ENCODE peak calls at places on chromosomes 13 and 19, in nine cellular contexts. D, G, K, M, Q, X, E, C and S are unnamed samples.

GRCh38 chr19:53904909-53905308 is 4.2 kb upstream of the CACNG7 start:
- DNase-seq in D (no peak), G (no peak), K (no peak), M (no peak), Q (no peak), X (no peak), E (no peak), C (no peak), S (no peak)

GRCh38 chr13:113532156-113532806 is 41.8 kb upstream of the DCUN1D2 start:
- DNase-seq in D (no peak), G (peak; percentile 38), K (no peak), M (no peak), Q (peak; percentile 39), X (no peak), E (peak; percentile 43), C (no peak), S (no peak)

GRCh38 chr13:55553736-55554135 is 1587.0 kb upstream of the PRR20A start:
- DNase-seq in D (no peak), G (no peak), K (no peak), M (no peak), Q (no peak), X (no peak), E (no peak), C (no peak), S (no peak)

GRCh38 chr19:36771275-36772231 is 1.1 kb downstream of the ZNF850 start:
- DNase-seq in D (peak; percentile 43), G (peak; percentile 85), K (no peak), M (peak; percentile 92), Q (peak; percentile 79), X (peak; percentile 33), E (peak; percentile 81), C (peak; percentile 69), S (peak; percentile 37)

GRCh38 chr13:110984798-110985197 is 69.9 kb upstream of the ANKRD10 start:
- DNase-seq in D (no peak), G (no peak), K (no peak), M (no peak), Q (no peak), X (no peak), E (no peak), C (no peak), S (no peak)

GRCh38 chr19:37905936-37906867 is at the start of gene WDR87:
- DNase-seq in D (no peak), G (peak; percentile 4), K (no peak), M (no peak), Q (peak; percentile 14), X (peak; percentile 74), E (no peak), C (peak; percentile 71), S (peak; percentile 12)

GRCh38 chr19:16519230-16519687 is 23.0 kb downstream of the CHERP start:
- DNase-seq in D (no peak), G (no peak), K (no peak), M (no peak), Q (no peak), X (no peak), E (no peak), C (peak; percentile 32), S (no peak)

GRCh38 chr13:77262198-77262597 is 64.7 kb downstream of the MYCBP2 start:
- DNase-seq in D (no peak), G (no peak), K (no peak), M (no peak), Q (no peak), X (no peak), E (no peak), C (no peak), S (no peak)

GRCh38 chr13:83503424-83503823 is 378.9 kb downstream of the SLITRK1 start:
- DNase-seq in D (no peak), G (peak; percentile 8), K (no peak), M (peak; percentile 25), Q (no peak), X (no peak), E (peak; percentile 75), C (no peak), S (peak; percentile 62)

GRCh38 chr13:109788372-109789195 is 2.2 kb upstream of the IRS2 start:
- DNase-seq in D (no peak), G (no peak), K (no peak), M (no peak), Q (no peak), X (no peak), E (no peak), C (no peak), S (no peak)

GRCh38 chr19:53864308-53864836 is 3.3 kb upstream of the MYADM start:
- DNase-seq in D (no peak), G (no peak), K (no peak), M (no peak), Q (no peak), X (no peak), E (no peak), C (no peak), S (no peak)

GRCh38 chr13:112880976-112881540 is 88.0 kb upstream of the MCF2L start:
- DNase-seq in D (no peak), G (no peak), K (no peak), M (no peak), Q (no peak), X (no peak), E (no peak), C (no peak), S (no peak)

GRCh38 chr19:38658462-38659306 is 11.2 kb downstream of the ACTN4 start:
- DNase-seq in D (no peak), G (peak; percentile 100), K (peak; percentile 99), M (peak; percentile 100), Q (peak; percentile 84), X (no peak), E (peak; percentile 100), C (no peak), S (peak; percentile 100)

GRCh38 chr19:29806098-29806866 is 5.5 kb upstream of the CCNE1 start:
- DNase-seq in D (no peak), G (peak; percentile 87), K (no peak), M (peak; percentile 22), Q (peak; percentile 69), X (no peak), E (peak; percentile 82), C (no peak), S (no peak)

GRCh38 chr19:15323496-15324235 is 8.7 kb downstream of the BRD4 start:
- DNase-seq in D (no peak), G (peak; percentile 46), K (no peak), M (no peak), Q (peak; percentile 74), X (no peak), E (peak; percentile 80), C (no peak), S (peak; percentile 48)

GRCh38 chr19:15321739-15322138 is 10.6 kb downstream of the BRD4 start:
- DNase-seq in D (no peak), G (no peak), K (no peak), M (no peak), Q (no peak), X (no peak), E (no peak), C (no peak), S (no peak)

GRCh38 chr19:15328312-15328711 is 4.0 kb downstream of the BRD4 start:
- DNase-seq in D (no peak), G (no peak), K (no peak), M (no peak), Q (no peak), X (no peak), E (peak; percentile 7), C (no peak), S (no peak)

GRCh38 chr19:15320118-15320517 is 12.2 kb downstream of the BRD4 start:
- DNase-seq in D (no peak), G (peak; percentile 84), K (peak; percentile 74), M (peak; percentile 59), Q (no peak), X (no peak), E (peak; percentile 73), C (no peak), S (peak; percentile 64)

GRCh38 chr19:15324791-15325519 is 7.4 kb downstream of the BRD4 start:
- DNase-seq in D (no peak), G (no peak), K (no peak), M (no peak), Q (peak; percentile 73), X (no peak), E (no peak), C (no peak), S (no peak)
- TF ChIP-seq CTCF in D (no peak), G (no peak), K (no peak), M (no peak), Q (no peak), X (no peak), E (no peak), C (no peak), S (no peak)

DNA sequence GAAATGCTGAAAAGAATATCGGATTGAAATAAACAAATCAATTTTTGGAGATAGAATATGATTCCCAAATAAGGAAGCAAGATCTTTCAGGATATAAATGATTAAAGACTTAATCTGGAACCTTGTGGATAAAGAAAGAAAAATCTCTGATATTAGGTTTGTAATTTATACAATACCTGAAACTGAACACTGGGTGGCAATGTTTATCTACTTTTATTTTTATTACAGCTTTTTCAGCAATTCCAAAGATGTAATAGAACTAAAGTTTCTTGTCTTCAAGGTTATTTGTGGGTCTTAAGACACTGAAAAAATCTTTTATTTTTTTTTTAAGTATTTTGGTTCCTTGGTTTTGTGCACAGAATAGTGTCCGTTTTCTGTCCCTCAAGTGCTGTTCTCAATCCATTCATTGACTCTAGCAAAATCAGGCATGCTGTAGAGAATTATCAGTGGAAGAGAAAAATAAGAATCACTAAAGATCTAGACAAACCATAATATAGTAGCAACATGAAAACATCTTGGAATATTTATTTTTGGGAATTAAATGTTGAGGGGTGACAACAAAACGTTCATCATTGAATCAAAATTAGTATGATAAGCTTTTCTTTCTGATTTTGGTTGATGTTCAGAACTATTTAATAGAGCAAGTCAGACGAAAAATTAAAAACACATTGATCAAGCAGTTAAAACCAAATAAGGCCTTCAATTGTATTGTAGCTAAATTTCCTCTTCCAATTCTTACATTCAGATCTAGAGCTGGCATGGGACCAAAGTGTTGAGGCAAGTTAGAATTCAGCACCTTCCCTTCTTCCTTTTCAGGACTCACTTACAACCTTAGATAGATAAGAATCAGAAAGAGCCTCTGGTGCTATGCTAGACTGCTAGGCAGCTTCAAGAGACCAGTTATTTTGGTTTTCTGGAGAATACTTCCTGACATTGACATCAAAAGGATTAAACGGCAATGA is 704.4 kb upstream of the PCDH20 start:
- DNase-seq in D (no peak), G (peak; percentile 2), K (no peak), M (peak; percentile 0), Q (no peak), X (no peak), E (peak; percentile 8), C (peak; percentile 31), S (no peak)
- TF ChIP-seq CTCF in D (peak; percentile 79), G (no peak), K (peak; percentile 13), M (no peak), Q (peak; percentile 54), X (peak; percentile 83), E (peak; percentile 31), C (peak; percentile 31), S (peak; percentile 75)

DNA sequence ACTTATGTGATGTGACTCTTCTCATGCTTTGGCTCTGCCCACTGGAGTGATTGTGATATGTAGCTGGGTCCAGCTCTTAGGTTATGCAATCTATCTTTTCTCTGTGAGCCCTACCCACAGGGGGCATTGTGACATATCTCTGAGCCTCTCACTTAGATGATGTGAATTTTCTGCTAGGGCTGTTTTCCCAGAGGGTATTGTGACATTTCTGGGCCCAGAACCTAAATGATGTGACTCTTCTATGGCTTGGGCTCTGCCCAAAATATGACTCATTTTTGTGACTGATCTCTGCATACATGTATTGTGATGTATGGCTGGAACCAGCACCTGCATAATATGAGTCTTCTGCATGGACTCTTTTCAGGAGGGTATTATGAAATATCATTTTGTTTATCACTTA is 12.3 kb upstream of the ZNF254 start:
- DNase-seq in D (no peak), G (peak; percentile 30), K (no peak), M (peak; percentile 31), Q (no peak), X (no peak), E (peak; percentile 77), C (no peak), S (peak; percentile 48)
- TF ChIP-seq CTCF in D (no peak), G (no peak), K (no peak), M (no peak), Q (no peak), X (no peak), E (no peak), C (no peak), S (peak; percentile 21)

GRCh38 chr13:35879111-35879510 is 252.1 kb downstream of the DCLK1 start:
- DNase-seq in D (no peak), G (no peak), K (no peak), M (no peak), Q (no peak), X (no peak), E (no peak), C (no peak), S (no peak)
- TF ChIP-seq CTCF in D (no peak), G (no peak), K (no peak), M (no peak), Q (no peak), X (no peak), E (no peak), C (no peak), S (no peak)